ENCODE peak calls at places on chromosomes 2 and 18, in four cellular contexts. One of them, this sample, is unnamed.

GRCh38 chr2:207930747-207931146 is 94.6 kb downstream of the PLEKHM3 start:
- DNase-seq in NCI-H82: no peak
- DNase-seq in EH: no peak
- DNase-seq in astrocyte of the spinal cord: no peak
- DNase-seq in this sample: no peak

GRCh38 chr2:109632158-109632789 is 18.1 kb downstream of the SOWAHC start:
- DNase-seq in NCI-H82: no peak
- DNase-seq in astrocyte of the spinal cord: no peak
- DNase-seq in EH: no peak
- DNase-seq in this sample: no peak

GRCh38 chr18:50627594-50628542 is 68.0 kb downstream of the MAPK4 start:
- DNase-seq in astrocyte of the spinal cord: no peak
- DNase-seq in NCI-H82: no peak
- DNase-seq in EH: no peak
- DNase-seq in this sample: no peak

GRCh38 chr2:239959059-239959971 is 65.8 kb downstream of the NDUFA10 start:
- DNase-seq in NCI-H82: no peak
- DNase-seq in astrocyte of the spinal cord: peak
- DNase-seq in EH: peak
- DNase-seq in this sample: no peak

GRCh38 chr2:7379799-7380198 is 462.6 kb downstream of the RNF144A start:
- DNase-seq in NCI-H82: no peak
- DNase-seq in EH: no peak
- DNase-seq in astrocyte of the spinal cord: no peak
- DNase-seq in this sample: no peak

GRCh38 chr2:168119519-168120141 is 127.8 kb downstream of the STK39 start:
- DNase-seq in NCI-H82: peak
- DNase-seq in EH: peak
- DNase-seq in astrocyte of the spinal cord: peak
- DNase-seq in this sample: peak

GRCh38 chr18:5298156-5298852 is 2.8 kb upstream of the ZBTB14 start:
- DNase-seq in EH: no peak
- DNase-seq in astrocyte of the spinal cord: peak
- DNase-seq in NCI-H82: no peak
- DNase-seq in this sample: no peak

GRCh38 chr2:207385903-207386302 is 143.9 kb upstream of the CREB1 start:
- DNase-seq in astrocyte of the spinal cord: peak
- DNase-seq in EH: peak
- DNase-seq in NCI-H82: no peak
- DNase-seq in this sample: peak

GRCh38 chr2:105287692-105288091 is 41.8 kb downstream of the TGFBRAP1 start:
- DNase-seq in astrocyte of the spinal cord: peak
- DNase-seq in EH: peak
- DNase-seq in NCI-H82: peak
- DNase-seq in this sample: peak

GRCh38 chr2:68059769-68060525 is 2.9 kb downstream of the C1D start:
- DNase-seq in NCI-H82: no peak
- DNase-seq in astrocyte of the spinal cord: no peak
- DNase-seq in EH: peak
- DNase-seq in this sample: peak

GRCh38 chr2:122639721-122640120 is 884.3 kb downstream of the TSN start:
- DNase-seq in astrocyte of the spinal cord: no peak
- DNase-seq in EH: no peak
- DNase-seq in NCI-H82: no peak
- DNase-seq in this sample: no peak

GRCh38 chr2:48112911-48113687 is 206.8 kb upstream of the FBXO11 start:
- DNase-seq in EH: peak
- DNase-seq in NCI-H82: no peak
- DNase-seq in astrocyte of the spinal cord: peak
- DNase-seq in this sample: no peak

This sample was measured in ELR.